ENCODE peak calls at places on chromosomes 16 and 17, in nine cellular contexts. W is A549, U is esophagus muscularis mucosa, T is HepG2, C is stomach, J is ovary, S is sigmoid colon, A is transverse colon, P is GM12878. K is an unnamed sample.

GRCh38 chr17:69719474-69720048 is 305.1 kb downstream of the MAP2K6 start:
- DNase-seq in T (no peak), C (no peak), J (no peak), P (no peak), A (no peak), U (no peak), S (no peak), W (no peak), K (no peak)

GRCh38 chr16:19765860-19766553 is 47.9 kb downstream of the IQCK start:
- DNase-seq in C (peak), T (no peak), J (no peak), A (peak), U (no peak), S (peak), P (no peak), W (no peak), K (peak)

GRCh38 chr17:69535022-69535570 is 120.6 kb downstream of the MAP2K6 start:
- DNase-seq in S (no peak), T (no peak), C (no peak), J (no peak), U (no peak), P (no peak), W (no peak), A (peak), K (no peak)

GRCh38 chr16:57689772-57690558 is 4.6 kb upstream of the DRC7 start:
- DNase-seq in J (no peak), T (no peak), U (no peak), P (peak), W (no peak), C (no peak), S (peak), A (no peak), K (no peak)

GRCh38 chr16:47643610-47644009 is 182.5 kb downstream of the PHKB start:
- DNase-seq in J (no peak), W (no peak), P (no peak), A (no peak), T (no peak), U (no peak), S (no peak), C (no peak), K (no peak)

GRCh38 chr17:17682293-17682736 is 1.1 kb downstream of the RAI1 start:
- DNase-seq in J (no peak), C (peak), W (peak), P (no peak), T (no peak), U (no peak), S (peak), A (peak), K (no peak)

GRCh38 chr17:8698142-8699050 is 46.2 kb downstream of the CCDC42 start:
- DNase-seq in J (peak), A (peak), P (no peak), C (no peak), S (peak), T (no peak), U (no peak), W (no peak), K (no peak)

GRCh38 chr16:3235856-3236669 is 1.1 kb upstream of the ZNF200 start:
- DNase-seq in W (no peak), J (peak), T (no peak), S (peak), P (no peak), A (peak), U (no peak), C (peak), K (no peak)

GRCh38 chr16:3739636-3740035 is 22.3 kb upstream of the TRAP1 start:
- DNase-seq in J (no peak), S (peak), P (no peak), U (no peak), A (no peak), T (no peak), W (no peak), C (no peak), K (no peak)

GRCh38 chr16:5504028-5504758 is 406.6 kb upstream of the EEF2KMT start:
- DNase-seq in A (no peak), S (peak), T (no peak), C (peak), P (no peak), J (no peak), W (no peak), U (no peak), K (no peak)

GRCh38 chr16:55915116-55915827 is 40.1 kb upstream of the CES5A start:
- DNase-seq in U (peak), P (no peak), W (no peak), J (no peak), T (no peak), A (no peak), S (no peak), C (no peak), K (no peak)

GRCh38 chr17:64658931-64659330 is 3.2 kb downstream of the SMURF2 start:
- DNase-seq in W (no peak), U (no peak), S (no peak), A (no peak), C (no peak), T (no peak), P (no peak), J (no peak), K (no peak)

GRCh38 chr17:64546716-64547115 is 39.9 kb downstream of the CEP95 start:
- DNase-seq in S (no peak), P (no peak), W (no peak), C (no peak), J (no peak), U (no peak), A (no peak), T (no peak), K (no peak)

GRCh38 chr16:87392823-87393679 is 915 bp downstream of the MAP1LC3B start:
- DNase-seq in S (peak), T (no peak), C (peak), W (peak), A (peak), J (peak), U (no peak), P (no peak), K (no peak)

GRCh38 chr17:49486012-49486641 is 9.0 kb upstream of the NGFR start:
- DNase-seq in W (no peak), A (no peak), P (no peak), J (no peak), T (no peak), U (no peak), C (no peak), S (no peak), K (no peak)

GRCh38 chr17:78014651-78015050 is 56.1 kb downstream of the TNRC6C start:
- DNase-seq in T (no peak), J (no peak), W (no peak), U (no peak), S (no peak), C (no peak), P (no peak), A (no peak), K (no peak)
- TF ChIP-seq EP300 in T (no peak), J (no peak), W (no peak), U (no peak), S (no peak), C (no peak), P (no peak), A (no peak), K (no peak)

GRCh38 chr17:78661092-78661770 is 84.0 kb upstream of the DNAH17 start:
- DNase-seq in C (no peak), W (peak), J (no peak), P (no peak), T (no peak), U (no peak), A (no peak), S (peak), K (no peak)
- H3K27ac ChIP-seq in C (no peak), W (peak), J (no peak), P (no peak), T (no peak), U (no peak), A (no peak), S (no peak), K (no peak)

GRCh38 chr17:80030730-80031410 is 4.8 kb downstream of the TBC1D16 start:
- DNase-seq in U (no peak), J (no peak), W (no peak), S (no peak), T (no peak), A (peak), P (no peak), C (peak), K (no peak)

GRCh38 chr17:80033840-80034239 is 1.8 kb downstream of the TBC1D16 start:
- DNase-seq in S (no peak), W (no peak), J (no peak), C (no peak), U (no peak), A (no peak), T (no peak), P (no peak), K (no peak)

GRCh38 chr17:80032614-80033171 is 3.0 kb downstream of the TBC1D16 start:
- DNase-seq in A (no peak), U (no peak), S (no peak), W (no peak), T (no peak), C (no peak), P (no peak), J (no peak), K (no peak)

GRCh38 chr17:80029235-80029974 is 6.3 kb downstream of the TBC1D16 start:
- DNase-seq in S (peak), W (no peak), A (peak), U (peak), C (peak), T (no peak), P (no peak), J (peak), K (peak)

DNA sequence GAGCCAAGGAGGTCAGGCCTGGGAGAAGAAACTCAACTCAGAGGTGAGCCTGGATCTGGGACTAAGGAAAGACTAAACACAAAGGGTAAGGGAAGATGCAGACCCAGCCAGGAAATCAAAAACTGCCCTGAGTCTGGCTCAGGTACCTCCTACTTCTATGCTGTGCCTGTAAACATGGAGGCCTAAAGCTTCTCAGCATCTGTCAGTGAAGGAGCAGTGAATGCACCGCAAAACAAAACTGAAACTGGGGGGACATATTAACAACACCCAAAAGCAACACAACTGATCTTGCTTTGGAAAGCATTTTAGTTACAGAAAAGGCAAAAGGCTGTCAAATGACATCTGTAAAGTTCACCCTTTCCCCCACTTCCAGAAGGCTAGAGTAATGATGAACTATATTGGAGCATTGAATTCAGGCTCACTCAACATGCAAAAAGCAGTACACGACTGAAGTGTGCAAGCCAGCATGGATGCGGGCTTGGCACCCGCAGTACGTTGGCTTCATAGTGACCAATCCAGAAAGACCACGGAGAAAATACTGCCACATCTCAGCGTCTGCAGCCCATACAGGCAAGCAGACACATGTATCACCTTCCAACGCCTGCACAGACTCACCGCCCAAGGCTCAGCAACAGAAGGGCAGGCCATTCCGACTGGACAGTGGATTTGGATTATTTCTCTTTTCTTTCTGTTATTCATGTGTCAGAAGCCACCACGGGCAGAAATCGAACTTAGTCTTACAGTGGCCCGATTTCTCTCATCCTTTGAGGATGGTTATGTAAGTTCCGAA is 3.8 kb downstream of the TBC1D16 start:
- DNase-seq in T (no peak), U (no peak), P (no peak), C (no peak), S (no peak), W (no peak), A (no peak), J (no peak), K (no peak)
- TF ChIP-seq EP300 in T (no peak), U (no peak), P (no peak), C (no peak), S (no peak), W (no peak), A (no peak), J (no peak), K (no peak)

DNA sequence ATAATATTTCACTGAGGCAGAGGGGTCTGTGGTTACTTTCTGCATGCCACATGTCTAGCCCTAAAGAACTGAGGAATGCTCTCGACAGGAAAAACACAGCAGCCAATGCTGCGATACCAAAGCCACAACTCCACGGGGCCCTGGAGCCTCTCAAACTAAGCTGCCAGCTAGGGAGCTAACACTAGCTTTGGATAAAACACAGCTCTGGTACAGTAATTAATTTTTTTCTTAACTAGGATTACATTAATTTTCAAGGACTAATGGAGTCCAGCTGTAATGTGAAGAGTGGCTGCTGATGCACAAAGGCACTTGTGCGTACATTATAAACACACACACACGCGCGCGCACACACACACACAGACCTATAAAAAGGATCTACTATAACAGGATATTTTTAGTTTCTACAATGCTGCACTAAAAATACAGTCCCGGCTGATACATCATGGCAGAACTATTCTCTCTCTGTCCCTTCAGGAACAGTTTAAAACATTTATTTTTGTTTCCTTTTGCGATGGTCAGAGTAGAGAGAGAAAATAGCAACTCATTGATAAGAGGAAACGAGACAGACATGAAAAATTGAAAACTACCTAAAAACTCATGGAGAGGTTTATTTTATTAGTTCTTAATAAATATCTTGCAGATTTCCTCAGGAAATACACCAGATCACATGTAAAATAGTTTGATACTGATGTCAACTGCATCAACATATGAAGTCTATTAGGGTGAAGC is 88.5 kb downstream of the SMG6 start:
- DNase-seq in W (no peak), J (no peak), S (peak), A (peak), P (no peak), C (no peak), U (no peak), T (no peak), K (no peak)
- H3K27ac ChIP-seq in W (no peak), J (peak), S (peak), A (peak), P (peak), C (peak), U (peak), T (no peak), K (peak)

DNA sequence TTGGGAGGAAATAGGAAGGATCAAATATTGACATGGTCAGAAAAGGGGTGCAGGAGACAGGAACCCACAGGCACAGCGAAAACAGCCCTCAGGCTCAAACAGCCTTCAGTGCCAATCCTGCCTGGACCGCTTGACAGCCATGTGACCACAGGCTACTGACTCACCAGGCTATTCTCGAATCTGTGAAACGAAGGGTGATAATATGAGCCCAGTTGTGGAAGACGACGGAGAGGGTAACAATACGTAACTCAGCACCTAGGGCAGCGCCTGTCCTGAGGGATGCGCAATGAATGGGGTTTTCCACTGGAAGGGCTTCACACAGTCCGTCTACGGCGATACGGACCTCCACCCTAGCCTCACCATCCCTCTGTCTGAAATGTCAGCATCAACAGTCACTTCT is 117.3 kb upstream of the RCVRN start:
- DNase-seq in C (no peak), S (no peak), P (no peak), T (no peak), U (no peak), W (no peak), A (no peak), J (no peak), K (no peak)
- TF ChIP-seq EP300 in C (no peak), S (no peak), P (no peak), T (no peak), U (no peak), W (no peak), A (no peak), J (no peak), K (no peak)

GRCh38 chr17:71080937-71081336 is 911.6 kb downstream of the KCNJ2 start:
- DNase-seq in S (no peak), A (no peak), C (no peak), U (no peak), W (no peak), P (no peak), J (no peak), T (no peak), K (no peak)
- H3K27ac ChIP-seq in S (no peak), A (no peak), C (no peak), U (no peak), W (no peak), P (no peak), J (no peak), T (no peak), K (no peak)

GRCh38 chr17:55089955-55090573 is 121.5 kb downstream of the STXBP4 start:
- DNase-seq in J (no peak), U (no peak), S (no peak), A (peak), T (peak), W (peak), C (no peak), P (peak), K (no peak)
- TF ChIP-seq EP300 in J (no peak), U (no peak), S (no peak), A (no peak), T (no peak), W (no peak), C (no peak), P (peak), K (no peak)